ENCODE peak calls at places on chromosome 12, in four cellular contexts. One of them, this sample, is unnamed.

GRCh38 chr12:40614923-40615322 is 77.3 kb upstream of the CNTN1 start:
- DNase-seq in HepG2: no peak
- DNase-seq in GM12878: peak; percentile 11
- DNase-seq in H1: no peak
- DNase-seq in this sample: no peak

GRCh38 chr12:13534645-13535398 is 338.3 kb downstream of the EMP1 start:
- DNase-seq in HepG2: peak; percentile 39
- DNase-seq in GM12878: no peak
- DNase-seq in H1: peak; percentile 99
- DNase-seq in this sample: peak; percentile 42

GRCh38 chr12:121796855-121797751 is 3.6 kb upstream of the RHOF start:
- DNase-seq in HepG2: peak; percentile 97
- DNase-seq in GM12878: no peak
- DNase-seq in H1: peak; percentile 87
- DNase-seq in this sample: peak; percentile 91

GRCh38 chr12:48446372-48446771 is 26.0 kb upstream of the ANP32D start:
- DNase-seq in HepG2: no peak
- DNase-seq in GM12878: no peak
- DNase-seq in H1: no peak
- DNase-seq in this sample: no peak

GRCh38 chr12:6914246-6914947 is at the start of gene ENO2:
- DNase-seq in HepG2: peak; percentile 44
- DNase-seq in GM12878: no peak
- DNase-seq in H1: peak; percentile 72
- DNase-seq in this sample: peak; percentile 44

GRCh38 chr12:113136128-113136989 is 798 bp upstream of the RASAL1 start:
- DNase-seq in HepG2: no peak
- DNase-seq in GM12878: no peak
- DNase-seq in H1: peak; percentile 71
- DNase-seq in this sample: no peak

GRCh38 chr12:46470039-46470627 is 97.6 kb upstream of the SLC38A2 start:
- DNase-seq in HepG2: no peak
- DNase-seq in GM12878: no peak
- DNase-seq in H1: no peak
- DNase-seq in this sample: no peak

GRCh38 chr12:53299101-53299453 is 418 bp upstream of the MYG1 start:
- DNase-seq in HepG2: peak; percentile 23
- DNase-seq in GM12878: no peak
- DNase-seq in H1: no peak
- DNase-seq in this sample: peak; percentile 76

GRCh38 chr12:132559652-132560420 is 50.5 kb downstream of the LRCOL1 start:
- DNase-seq in HepG2: peak; percentile 6
- DNase-seq in GM12878: no peak
- DNase-seq in H1: peak; percentile 77
- DNase-seq in this sample: peak; percentile 93

GRCh38 chr12:44158746-44159145 is 322.9 kb downstream of the TMEM117 start:
- DNase-seq in HepG2: no peak
- DNase-seq in GM12878: no peak
- DNase-seq in H1: no peak
- DNase-seq in this sample: no peak
- TF ChIP-seq SRF in HepG2: no peak
- TF ChIP-seq SRF in GM12878: no peak
- TF ChIP-seq SRF in H1: no peak
- TF ChIP-seq SRF in this sample: no peak

GRCh38 chr12:87127272-87127671 is 871.1 kb upstream of the MGAT4C start:
- DNase-seq in HepG2: no peak
- DNase-seq in GM12878: no peak
- DNase-seq in H1: no peak
- DNase-seq in this sample: no peak
- TF ChIP-seq SP1 in HepG2: no peak
- TF ChIP-seq SP1 in GM12878: no peak
- TF ChIP-seq SP1 in H1: no peak
- TF ChIP-seq SP1 in this sample: no peak

DNA sequence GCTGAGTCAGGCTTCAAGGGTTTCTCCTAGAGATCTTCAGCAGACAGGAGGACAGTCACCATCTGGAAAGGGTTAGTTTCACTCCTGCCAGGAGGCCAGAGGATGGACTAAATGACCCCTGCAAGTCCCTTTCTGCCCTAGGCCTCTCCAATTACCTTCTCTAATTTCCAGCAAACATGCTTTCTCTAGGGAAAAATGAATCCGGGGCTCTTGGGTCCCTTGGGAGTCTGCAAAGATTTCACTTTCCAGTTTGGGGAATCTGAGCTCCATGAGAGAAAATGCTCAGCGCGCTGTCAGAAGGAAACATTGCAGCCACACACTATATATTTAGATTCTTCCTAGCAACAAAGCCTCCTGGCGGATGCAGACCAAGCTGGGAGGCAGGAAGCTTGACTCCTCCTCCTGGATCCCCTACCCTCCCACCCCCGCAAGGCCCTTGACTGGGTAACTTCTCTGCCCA is 184.4 kb upstream of the CCND2 start:
- DNase-seq in HepG2: no peak
- DNase-seq in GM12878: no peak
- DNase-seq in H1: no peak
- DNase-seq in this sample: no peak
- TF ChIP-seq KDM1A in HepG2: no peak
- TF ChIP-seq KDM1A in GM12878: no peak
- TF ChIP-seq KDM1A in H1: no peak
- TF ChIP-seq KDM1A in this sample: no peak

GRCh38 chr12:106446429-106447092 is 89.0 kb downstream of the POLR3B start:
- DNase-seq in HepG2: no peak
- DNase-seq in GM12878: no peak
- DNase-seq in H1: no peak
- DNase-seq in this sample: no peak

GRCh38 chr12:106445981-106446380 is 88.4 kb downstream of the POLR3B start:
- DNase-seq in HepG2: no peak
- DNase-seq in GM12878: no peak
- DNase-seq in H1: no peak
- DNase-seq in this sample: no peak

GRCh38 chr12:106445053-106445452 is 87.5 kb downstream of the POLR3B start:
- DNase-seq in HepG2: no peak
- DNase-seq in GM12878: no peak
- DNase-seq in H1: no peak
- DNase-seq in this sample: no peak

DNA sequence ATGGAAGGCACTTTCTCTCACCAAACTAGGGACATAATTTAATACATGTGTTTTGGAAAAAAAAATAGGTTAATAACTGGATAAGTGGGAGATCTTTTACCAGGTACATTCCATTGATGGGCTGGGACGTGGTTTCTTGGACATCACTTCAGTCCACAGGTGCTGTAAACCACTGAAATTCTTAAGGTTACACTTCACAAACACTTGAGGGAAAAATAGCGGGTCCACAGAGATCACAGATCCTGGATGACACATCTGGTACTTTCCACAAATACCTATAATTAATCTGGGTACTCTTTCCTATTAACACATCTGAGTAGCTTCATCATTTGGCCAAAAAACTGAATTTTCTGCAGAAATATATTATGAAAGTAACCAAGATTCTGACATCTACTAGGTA is 85.0 kb downstream of the POLR3B start:
- DNase-seq in HepG2: no peak
- DNase-seq in GM12878: no peak
- DNase-seq in H1: no peak
- DNase-seq in this sample: no peak
- TF ChIP-seq SRF in HepG2: no peak
- TF ChIP-seq SRF in GM12878: no peak
- TF ChIP-seq SRF in H1: no peak
- TF ChIP-seq SRF in this sample: no peak

GRCh38 chr12:67535176-67535575 is 113.4 kb upstream of the DYRK2 start:
- DNase-seq in HepG2: no peak
- DNase-seq in GM12878: no peak
- DNase-seq in H1: no peak
- DNase-seq in this sample: no peak
- TF ChIP-seq SP1 in HepG2: no peak
- TF ChIP-seq SP1 in GM12878: no peak
- TF ChIP-seq SP1 in H1: no peak
- TF ChIP-seq SP1 in this sample: no peak

GRCh38 chr12:28583771-28584261 is 393.6 kb downstream of the CCDC91 start:
- DNase-seq in HepG2: no peak
- DNase-seq in GM12878: no peak
- DNase-seq in H1: no peak
- DNase-seq in this sample: peak; percentile 6
- TF ChIP-seq KDM1A in HepG2: no peak
- TF ChIP-seq KDM1A in GM12878: no peak
- TF ChIP-seq KDM1A in H1: no peak
- TF ChIP-seq KDM1A in this sample: no peak

DNA sequence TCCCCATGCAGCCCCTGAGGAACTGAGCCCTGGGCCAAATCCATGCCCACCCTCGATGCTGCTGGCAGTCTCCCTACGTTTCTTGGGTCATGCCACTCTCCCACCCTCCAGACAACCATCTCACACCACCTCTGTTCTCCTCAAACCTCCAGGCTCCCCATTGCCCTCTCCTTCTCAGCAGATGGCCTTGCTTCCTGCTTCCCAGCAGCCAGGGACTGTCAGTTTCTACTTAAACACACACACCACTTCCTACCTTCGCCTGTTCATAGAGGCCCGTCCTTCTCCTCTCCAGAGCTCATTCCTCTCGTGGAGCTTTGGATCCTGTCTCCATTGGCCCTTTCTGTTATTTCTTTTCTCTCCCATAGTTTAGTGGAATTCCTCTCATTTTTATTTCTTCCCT is 27.1 kb downstream of the ZNF664 start:
- DNase-seq in HepG2: no peak
- DNase-seq in GM12878: no peak
- DNase-seq in H1: no peak
- DNase-seq in this sample: no peak
- TF ChIP-seq SRF in HepG2: no peak
- TF ChIP-seq SRF in GM12878: no peak
- TF ChIP-seq SRF in H1: no peak
- TF ChIP-seq SRF in this sample: no peak

GRCh38 chr12:45034861-45035265 is 16.0 kb downstream of the DBX2 start:
- DNase-seq in HepG2: no peak
- DNase-seq in GM12878: no peak
- DNase-seq in H1: no peak
- DNase-seq in this sample: no peak
- TF ChIP-seq SP1 in HepG2: no peak
- TF ChIP-seq SP1 in GM12878: no peak
- TF ChIP-seq SP1 in H1: no peak
- TF ChIP-seq SP1 in this sample: no peak

This sample was measured in K562.